ENCODE peak calls at places on chromosomes 1 and 21, in nine cellular contexts. F, Z, H, T, B, R, S, K and G are unnamed samples. For H3K9me3, the result is how much of the 10 kb centered on the place peaks cover.

GRCh38 chr1:207010726-207011125 is 21.8 kb downstream of the C1orf116 start:
- DNase-seq in F (no peak), Z (no peak), H (no peak), T (no peak), B (no peak), R (no peak), S (no peak), K (no peak), G (no peak)

GRCh38 chr1:235758931-235759330 is 107.8 kb downstream of the LYST start:
- DNase-seq in F (no peak), Z (no peak), H (no peak), T (peak), B (no peak), R (no peak), S (no peak), K (no peak), G (peak)

GRCh38 chr1:24857528-24858133 is 72.4 kb downstream of the RUNX3 start:
- DNase-seq in F (no peak), Z (no peak), H (no peak), T (no peak), B (no peak), R (no peak), S (no peak), K (no peak), G (no peak)

GRCh38 chr1:22289251-22289995 is 146.5 kb upstream of the WNT4 start:
- DNase-seq in F (no peak), Z (no peak), H (no peak), T (no peak), B (peak), R (peak), S (no peak), K (no peak), G (no peak)

GRCh38 chr1:152535774-152536173 is 21.5 kb downstream of the CRCT1 start:
- DNase-seq in F (no peak), Z (no peak), H (no peak), T (no peak), B (no peak), R (no peak), S (no peak), K (no peak), G (no peak)

GRCh38 chr21:34889287-34889536 is 159.9 kb downstream of the RUNX1 start:
- DNase-seq in F (no peak), Z (no peak), H (peak), T (no peak), B (no peak), R (peak), S (peak), K (peak), G (peak)

GRCh38 chr1:15406911-15407559 is 2.7 kb upstream of the EFHD2 start:
- DNase-seq in F (no peak), Z (no peak), H (no peak), T (no peak), B (no peak), R (no peak), S (peak), K (peak), G (no peak)

GRCh38 chr1:55490556-55490955 is 275.4 kb upstream of the USP24 start:
- DNase-seq in F (no peak), Z (no peak), H (no peak), T (no peak), B (no peak), R (no peak), S (peak), K (no peak), G (no peak)

GRCh38 chr1:38578444-38578951 is 281.1 kb downstream of the RRAGC start:
- DNase-seq in F (no peak), Z (no peak), H (no peak), T (no peak), B (no peak), R (no peak), S (no peak), K (no peak), G (no peak)

GRCh38 chr1:208004851-208005250 is 93.9 kb upstream of the CD34 start:
- DNase-seq in F (no peak), Z (no peak), H (no peak), T (no peak), B (no peak), R (no peak), S (peak), K (no peak), G (no peak)

GRCh38 chr1:234608720-234609527 is 1.1 kb downstream of the IRF2BP2 start:
- DNase-seq in F (no peak), Z (no peak), H (peak), T (peak), B (peak), R (peak), S (no peak), K (peak), G (peak)

GRCh38 chr1:49841767-49842166 is 182.0 kb downstream of the AGBL4 start:
- DNase-seq in F (no peak), Z (no peak), H (no peak), T (no peak), B (no peak), R (no peak), S (no peak), K (no peak), G (no peak)
- H3K9me3 ChIP-seq in F (under half), Z (under half), H (under half), T (under half), B (under half), R (half or more), S (under half), K (under half), G (under half)

GRCh38 chr1:51693420-51694144 is 76.7 kb downstream of the OSBPL9 start:
- DNase-seq in F (no peak), Z (peak), H (no peak), T (no peak), B (no peak), R (no peak), S (peak), K (peak), G (no peak)

GRCh38 chr1:51697160-51697559 is 80.3 kb downstream of the OSBPL9 start:
- DNase-seq in F (no peak), Z (no peak), H (no peak), T (no peak), B (no peak), R (no peak), S (no peak), K (no peak), G (no peak)

GRCh38 chr1:51705035-51705434 is 88.1 kb downstream of the OSBPL9 start:
- DNase-seq in F (no peak), Z (no peak), H (no peak), T (no peak), B (no peak), R (no peak), S (no peak), K (no peak), G (no peak)

DNA sequence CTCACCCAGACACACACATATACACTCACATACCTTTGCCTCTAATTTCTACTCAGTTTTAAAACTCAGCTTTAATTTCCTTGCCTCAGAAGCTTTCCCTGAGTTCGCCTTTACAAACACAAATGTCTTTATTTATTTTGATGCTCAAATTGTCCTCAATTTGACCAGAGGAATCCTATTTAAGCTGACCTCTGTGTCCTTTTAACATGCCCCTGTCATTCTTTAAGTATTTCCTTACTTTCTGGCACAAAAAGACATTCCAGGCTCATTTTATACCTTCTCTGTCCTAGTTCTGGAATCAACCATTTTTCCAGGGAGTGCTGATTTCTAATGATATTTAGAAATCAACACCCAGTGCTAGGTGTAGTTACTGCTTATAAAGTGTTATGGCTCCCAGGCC is 82.5 kb downstream of the OSBPL9 start:
- DNase-seq in F (no peak), Z (no peak), H (no peak), T (no peak), B (no peak), R (no peak), S (no peak), K (no peak), G (no peak)
- TF ChIP-seq POLR2A in F (no peak), Z (no peak), H (no peak), T (no peak), B (no peak), R (no peak), S (no peak), K (no peak), G (no peak)

GRCh38 chr1:48939828-48940227 is 163.1 kb upstream of the BEND5 start:
- DNase-seq in F (no peak), Z (no peak), H (no peak), T (no peak), B (no peak), R (no peak), S (no peak), K (no peak), G (no peak)

GRCh38 chr1:48938975-48939374 is 162.3 kb upstream of the BEND5 start:
- DNase-seq in F (no peak), Z (no peak), H (no peak), T (no peak), B (no peak), R (no peak), S (no peak), K (no peak), G (no peak)

GRCh38 chr1:48937732-48938131 is 161.0 kb upstream of the BEND5 start:
- DNase-seq in F (no peak), Z (no peak), H (no peak), T (no peak), B (no peak), R (no peak), S (no peak), K (no peak), G (no peak)

GRCh38 chr1:48940946-48941732 is 164.4 kb upstream of the BEND5 start:
- DNase-seq in F (no peak), Z (no peak), H (no peak), T (no peak), B (no peak), R (no peak), S (no peak), K (no peak), G (no peak)

GRCh38 chr1:48940354-48940753 is 163.7 kb upstream of the BEND5 start:
- DNase-seq in F (no peak), Z (no peak), H (no peak), T (no peak), B (no peak), R (no peak), S (no peak), K (no peak), G (no peak)
- H3K9me3 ChIP-seq in F (under half), Z (under half), H (under half), T (under half), B (under half), R (under half), S (under half), K (under half), G (under half)

GRCh38 chr1:229433364-229434004 is 410 bp downstream of the ACTA1 start:
- DNase-seq in F (no peak), Z (no peak), H (no peak), T (no peak), B (no peak), R (no peak), S (no peak), K (no peak), G (no peak)

GRCh38 chr1:229436178-229436577 is 2.3 kb upstream of the ACTA1 start:
- DNase-seq in F (no peak), Z (no peak), H (peak), T (no peak), B (no peak), R (no peak), S (no peak), K (no peak), G (no peak)

GRCh38 chr1:229432905-229433304 is 989 bp downstream of the ACTA1 start:
- DNase-seq in F (no peak), Z (no peak), H (no peak), T (no peak), B (no peak), R (no peak), S (no peak), K (no peak), G (no peak)

GRCh38 chr1:229434005-229434640 is at the start of gene ACTA1:
- DNase-seq in F (no peak), Z (no peak), H (peak), T (no peak), B (no peak), R (no peak), S (no peak), K (no peak), G (no peak)

GRCh38 chr1:229434641-229435051 is 752 bp upstream of the ACTA1 start:
- DNase-seq in F (no peak), Z (no peak), H (peak), T (no peak), B (no peak), R (no peak), S (no peak), K (no peak), G (no peak)
- TF ChIP-seq POLR2A in F (no peak), Z (no peak), H (no peak), T (no peak), B (no peak), R (no peak), S (no peak), K (no peak), G (no peak)

GRCh38 chr1:183773456-183773855 is 31.5 kb upstream of the RGL1 start:
- DNase-seq in F (no peak), Z (no peak), H (no peak), T (no peak), B (no peak), R (no peak), S (no peak), K (no peak), G (no peak)
- H3K9me3 ChIP-seq in F (under half), Z (under half), H (under half), T (under half), B (under half), R (under half), S (under half), K (under half), G (under half)

GRCh38 chr1:153626477-153626928 is 802 bp downstream of the S100A13 start:
- DNase-seq in F (no peak), Z (no peak), H (no peak), T (no peak), B (no peak), R (no peak), S (no peak), K (no peak), G (no peak)
- TF ChIP-seq POLR2A in F (no peak), Z (no peak), H (no peak), T (no peak), B (no peak), R (no peak), S (no peak), K (no peak), G (no peak)

GRCh38 chr1:165353731-165354671 is 2.5 kb downstream of the LMX1A start:
- DNase-seq in F (no peak), Z (no peak), H (no peak), T (no peak), B (no peak), R (no peak), S (no peak), K (no peak), G (no peak)
- H3K9me3 ChIP-seq in F (under half), Z (under half), H (under half), T (under half), B (under half), R (under half), S (under half), K (under half), G (under half)